ENCODE peak calls at places on chromosomes 1 and 21, in four cellular contexts. R is endothelial cell of umbilical vein; M is CD8-positive, alpha-beta T cell; E is neural progenitor cell. B is an unnamed sample.

GRCh38 chr1:179143332-179143731 is 61.5 kb downstream of the TOR3A start:
- DNase-seq in M (no peak), E (no peak), R (no peak), B (no peak)

GRCh38 chr1:17181785-17182464 is 23.0 kb upstream of the PADI1 start:
- DNase-seq in R (no peak), M (no peak), E (no peak), B (no peak)

GRCh38 chr1:59477286-59477685 is 180.4 kb downstream of the FGGY start:
- DNase-seq in R (no peak), M (no peak), E (no peak), B (no peak)

GRCh38 chr1:158355773-158356172 is 2.1 kb downstream of the CD1E start:
- DNase-seq in E (no peak), M (no peak), R (no peak), B (no peak)

GRCh38 chr1:62438163-62438562 is 1.3 kb downstream of the USP1 start:
- DNase-seq in R (peak; percentile 35), M (no peak), E (no peak), B (no peak)

GRCh38 chr1:2546515-2547209 is 9.5 kb upstream of the TNFRSF14 start:
- DNase-seq in R (peak; percentile 83), E (peak; percentile 94), M (peak; percentile 90), B (peak; percentile 48)

GRCh38 chr1:42399315-42400100 is 18.9 kb downstream of the RIMKLA start:
- DNase-seq in M (no peak), R (no peak), E (no peak), B (no peak)

GRCh38 chr1:245258271-245258920 is 103.6 kb downstream of the KIF26B start:
- DNase-seq in M (no peak), E (no peak), R (no peak), B (no peak)

GRCh38 chr1:246001821-246002220 is 505.3 kb downstream of the SMYD3 start:
- DNase-seq in M (no peak), R (no peak), E (no peak), B (no peak)

GRCh38 chr21:24369751-24370150 is 1237.5 kb downstream of the MRPL39 start:
- DNase-seq in M (no peak), E (no peak), R (no peak), B (no peak)

GRCh38 chr1:32769524-32770220 is 47.5 kb downstream of the YARS1 start:
- DNase-seq in M (no peak), E (no peak), R (no peak), B (no peak)

GRCh38 chr1:235207202-235207565 is 46.1 kb upstream of the RBM34 start:
- DNase-seq in M (peak; percentile 54), R (no peak), E (no peak), B (no peak)

GRCh38 chr1:117286562-117286961 is 75.8 kb upstream of the VTCN1 start:
- DNase-seq in E (no peak), R (no peak), M (no peak), B (no peak)

GRCh38 chr1:86155807-86156561 is 588 bp downstream of the COL24A1 start:
- DNase-seq in E (peak; percentile 55), R (peak; percentile 25), M (no peak), B (peak; percentile 8)

GRCh38 chr21:43693981-43694380 is 24.9 kb upstream of the PDXK start:
- DNase-seq in R (no peak), M (no peak), E (no peak), B (no peak)

GRCh38 chr1:21293537-21294265 is 3.4 kb upstream of the ECE1 start:
- DNase-seq in R (no peak), M (peak; percentile 75), E (no peak), B (no peak)

GRCh38 chr1:87897486-87897885 is 568.8 kb downstream of the LMO4 start:
- DNase-seq in R (no peak), E (no peak), M (no peak), B (peak; percentile 43)

GRCh38 chr1:59013276-59013927 is 229.6 kb upstream of the JUN start:
- DNase-seq in M (no peak), R (peak; percentile 76), E (peak; percentile 56), B (no peak)

GRCh38 chr1:110620250-110620615 is 14.1 kb upstream of the KCNA2 start:
- DNase-seq in R (no peak), M (no peak), E (no peak), B (no peak)

GRCh38 chr1:145720878-145721671 is 1.8 kb downstream of the CD160 start:
- DNase-seq in E (peak; percentile 87), R (peak; percentile 41), M (peak; percentile 63), B (peak; percentile 87)

GRCh38 chr1:145717833-145718232 is 1.5 kb upstream of the CD160 start:
- DNase-seq in R (no peak), E (no peak), M (no peak), B (no peak)

GRCh38 chr1:145719230-145720079 is at the start of gene CD160:
- DNase-seq in M (no peak), R (no peak), E (no peak), B (no peak)

GRCh38 chr1:145716641-145717061 is 2.6 kb upstream of the CD160 start:
- DNase-seq in M (no peak), E (peak; percentile 19), R (no peak), B (no peak)

DNA sequence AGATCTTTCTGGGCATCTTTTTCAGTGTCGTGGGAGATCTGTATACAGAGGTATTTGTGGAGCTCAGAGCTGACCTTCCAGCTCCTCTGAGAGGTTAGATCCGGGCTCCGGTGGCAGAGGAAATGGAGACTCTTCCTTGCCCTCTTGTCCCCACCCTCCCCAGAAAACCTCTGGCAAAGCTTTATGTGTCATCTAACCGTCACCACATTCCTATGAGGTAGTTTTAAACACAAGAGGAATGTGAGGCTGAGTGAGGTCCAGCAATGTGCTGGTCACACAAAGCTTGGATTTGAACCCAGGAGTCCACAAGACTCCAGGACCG is 1.2 kb downstream of the CD160 start:
- DNase-seq in R (peak; percentile 11), E (no peak), M (no peak), B (no peak)
- H3K4me3 ChIP-seq in R (no peak overlapping the region), E (no peak overlapping the region), M (peak overlapping the region; percentile 38), B (no peak overlapping the region)

GRCh38 chr1:82464362-82464931 is 663.7 kb downstream of the ADGRL2 start:
- DNase-seq in E (peak; percentile 6), R (peak; percentile 28), M (no peak), B (peak; percentile 32)

GRCh38 chr1:82465024-82465423 is 664.3 kb downstream of the ADGRL2 start:
- DNase-seq in M (no peak), R (no peak), E (no peak), B (no peak)

DNA sequence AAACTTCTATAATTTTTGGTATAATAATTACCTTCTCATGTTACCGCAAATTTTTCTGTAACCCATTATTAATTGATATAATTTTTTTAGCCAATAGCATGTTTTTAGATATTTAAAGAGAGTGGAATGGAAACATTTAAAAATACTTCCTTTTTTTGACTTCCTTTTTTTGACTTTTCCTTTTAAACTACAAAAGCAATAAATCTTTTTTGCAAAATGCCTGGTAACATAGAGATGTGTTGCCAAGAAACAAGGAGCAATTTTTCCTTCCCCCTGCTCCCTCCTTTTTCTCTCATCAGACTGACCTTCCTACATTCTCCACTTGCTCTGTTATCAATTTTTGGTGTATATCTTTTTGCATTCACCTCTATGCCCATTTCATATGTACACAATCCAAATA is 666.2 kb downstream of the ADGRL2 start:
- DNase-seq in M (no peak), E (no peak), R (no peak), B (no peak)
- H3K9me3 ChIP-seq in M (no peaks in the 10 kb centered on the region), E (no peaks in the 10 kb centered on the region), R (no peaks in the 10 kb centered on the region), B (no peaks in the 10 kb centered on the region)

GRCh38 chr1:16072616-16073484 is 601 bp downstream of the FAM131C start:
- DNase-seq in R (no peak), M (no peak), E (peak; percentile 74), B (no peak)
- H3K4me3 ChIP-seq in R (peak overlapping the region; percentile 12), M (no peak overlapping the region), E (peak overlapping the region; percentile 61), B (peak overlapping the region; percentile 44)

DNA sequence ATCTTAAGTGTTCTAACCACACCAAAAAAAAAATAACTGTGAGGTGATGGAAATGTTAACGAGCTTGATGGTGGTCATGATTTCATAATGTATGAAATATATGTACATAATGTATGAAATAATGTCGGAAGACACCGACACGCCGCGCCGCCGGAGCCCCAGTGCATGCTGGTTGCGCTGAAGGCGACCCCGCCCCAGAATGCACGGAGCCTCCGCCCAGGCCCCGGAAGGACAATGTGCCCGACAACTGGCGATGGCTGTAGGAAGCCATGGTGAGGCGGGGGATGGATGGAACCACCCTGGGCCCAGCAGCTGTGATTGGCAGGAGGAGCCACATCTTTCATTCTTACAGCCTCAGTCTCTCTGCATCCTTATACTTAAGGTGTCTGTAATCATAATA is 7.4 kb downstream of the OR2T10 start:
- DNase-seq in E (no peak), M (no peak), R (no peak), B (no peak)
- H3K9me3 ChIP-seq in E (peaks cover 52% of the 10 kb centered on the region), M (no peaks in the 10 kb centered on the region), R (no peaks in the 10 kb centered on the region), B (no peaks in the 10 kb centered on the region)

GRCh38 chr1:61338899-61339298 is 256.5 kb downstream of the NFIA start:
- DNase-seq in E (no peak), M (no peak), R (no peak), B (no peak)

GRCh38 chr1:61334718-61335589 is 252.6 kb downstream of the NFIA start:
- DNase-seq in R (no peak), M (no peak), E (no peak), B (peak; percentile 37)

GRCh38 chr1:61337981-61338848 is 255.9 kb downstream of the NFIA start:
- DNase-seq in E (peak; percentile 73), M (no peak), R (peak; percentile 93), B (peak; percentile 25)

GRCh38 chr1:61337471-61337870 is 255.1 kb downstream of the NFIA start:
- DNase-seq in M (no peak), E (no peak), R (peak; percentile 57), B (no peak)

DNA sequence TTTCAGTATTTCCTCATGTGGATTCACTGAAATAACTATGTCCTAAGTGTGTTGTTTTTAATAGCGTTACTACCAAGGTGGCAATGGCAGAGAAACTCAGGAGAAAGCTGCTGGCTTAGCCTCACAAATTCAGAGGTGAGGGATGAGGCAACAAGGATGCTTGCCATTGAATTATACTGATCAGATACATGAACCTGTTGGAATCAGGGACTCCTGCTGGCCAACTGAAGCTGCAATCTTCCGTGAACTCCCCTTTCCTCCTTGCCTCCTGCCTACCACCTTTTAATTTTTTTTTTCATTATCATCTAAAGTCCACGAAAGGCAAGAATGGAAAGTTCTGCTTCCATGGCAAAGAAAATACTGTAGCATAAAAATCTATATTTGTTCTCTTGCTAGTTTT is 254.7 kb downstream of the NFIA start:
- DNase-seq in M (no peak), E (no peak), R (peak; percentile 55), B (no peak)
- H3K4me3 ChIP-seq in M (no peak overlapping the region), E (no peak overlapping the region), R (no peak overlapping the region), B (no peak overlapping the region)

DNA sequence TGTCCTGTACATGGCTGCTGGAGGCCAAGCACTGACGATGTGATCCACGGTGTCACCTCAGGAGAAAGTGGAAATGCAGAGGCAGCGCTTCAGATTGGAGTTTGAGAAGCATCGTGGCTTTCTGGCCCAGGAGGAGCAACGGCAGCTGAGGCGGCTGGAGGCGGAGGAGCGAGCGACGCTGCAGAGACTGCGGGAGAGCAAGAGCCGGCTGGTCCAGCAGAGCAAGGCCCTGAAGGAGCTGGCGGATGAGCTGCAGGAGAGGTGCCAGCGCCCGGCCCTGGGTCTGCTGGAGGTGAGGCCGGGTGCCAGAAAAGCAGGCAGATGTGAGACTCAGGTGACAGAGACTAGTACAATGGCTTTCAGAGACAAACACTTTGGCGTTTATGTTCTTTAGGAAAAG is 7.7 kb downstream of the TRIM58 start:
- DNase-seq in E (no peak), R (no peak), M (no peak), B (no peak)
- H3K9me3 ChIP-seq in E (peaks cover 25% of the 10 kb centered on the region), R (peaks cover 2% of the 10 kb centered on the region), M (no peaks in the 10 kb centered on the region), B (no peaks in the 10 kb centered on the region)

B was measured in WERI-Rb-1.